ENCODE peak calls at places on chromosomes 3 and 15, in nine cellular contexts. One of them, this sample, is unnamed.

GRCh38 chr15:38030609-38031008 is 96.2 kb downstream of the TMCO5A start:
- DNase-seq in HTR-8/SVneo: no peak
- DNase-seq in non-pigmented ciliary epithelial cell: no peak
- DNase-seq in Daoy: no peak
- DNase-seq in GM23248: no peak
- DNase-seq in ecto neural progenitor cell: no peak
- DNase-seq in fibroblast of pulmonary artery: no peak
- DNase-seq in stimulated activated CD4-positive, alpha-beta T cell treated with anti-CD3 and anti-CD28 coated beads, Interleukin-1b, Interleukin-23, amount 100 ng/mL, for 1 hour: no peak
- DNase-seq in renal cortical epithelial cell: no peak
- DNase-seq in this sample: no peak

GRCh38 chr3:143348486-143349327 is 229.1 kb downstream of the CHST2 start:
- DNase-seq in stimulated activated CD4-positive, alpha-beta T cell treated with anti-CD3 and anti-CD28 coated beads, Interleukin-1b, Interleukin-23, amount 100 ng/mL, for 1 hour: no peak
- DNase-seq in non-pigmented ciliary epithelial cell: no peak
- DNase-seq in GM23248: no peak
- DNase-seq in fibroblast of pulmonary artery: no peak
- DNase-seq in Daoy: no peak
- DNase-seq in renal cortical epithelial cell: no peak
- DNase-seq in HTR-8/SVneo: no peak
- DNase-seq in ecto neural progenitor cell: no peak
- DNase-seq in this sample: no peak

GRCh38 chr15:40282144-40282869 is 557 bp downstream of the ANKRD63 start:
- DNase-seq in stimulated activated CD4-positive, alpha-beta T cell treated with anti-CD3 and anti-CD28 coated beads, Interleukin-1b, Interleukin-23, amount 100 ng/mL, for 1 hour: no peak
- DNase-seq in GM23248: peak
- DNase-seq in non-pigmented ciliary epithelial cell: no peak
- DNase-seq in ecto neural progenitor cell: peak
- DNase-seq in fibroblast of pulmonary artery: no peak
- DNase-seq in renal cortical epithelial cell: no peak
- DNase-seq in HTR-8/SVneo: peak
- DNase-seq in Daoy: peak
- DNase-seq in this sample: peak

GRCh38 chr3:147797095-147797494 is 387.9 kb downstream of the ZIC1 start:
- DNase-seq in GM23248: no peak
- DNase-seq in ecto neural progenitor cell: no peak
- DNase-seq in renal cortical epithelial cell: no peak
- DNase-seq in non-pigmented ciliary epithelial cell: no peak
- DNase-seq in HTR-8/SVneo: no peak
- DNase-seq in stimulated activated CD4-positive, alpha-beta T cell treated with anti-CD3 and anti-CD28 coated beads, Interleukin-1b, Interleukin-23, amount 100 ng/mL, for 1 hour: no peak
- DNase-seq in fibroblast of pulmonary artery: no peak
- DNase-seq in Daoy: no peak
- DNase-seq in this sample: no peak

GRCh38 chr3:14203521-14204079 is 25.0 kb downstream of the LSM3 start:
- DNase-seq in Daoy: peak
- DNase-seq in stimulated activated CD4-positive, alpha-beta T cell treated with anti-CD3 and anti-CD28 coated beads, Interleukin-1b, Interleukin-23, amount 100 ng/mL, for 1 hour: no peak
- DNase-seq in fibroblast of pulmonary artery: peak
- DNase-seq in renal cortical epithelial cell: peak
- DNase-seq in HTR-8/SVneo: peak
- DNase-seq in GM23248: peak
- DNase-seq in non-pigmented ciliary epithelial cell: no peak
- DNase-seq in ecto neural progenitor cell: peak
- DNase-seq in this sample: peak

GRCh38 chr3:40387001-40387894 is at the start of gene ENTPD3:
- DNase-seq in non-pigmented ciliary epithelial cell: no peak
- DNase-seq in renal cortical epithelial cell: no peak
- DNase-seq in fibroblast of pulmonary artery: no peak
- DNase-seq in ecto neural progenitor cell: peak
- DNase-seq in GM23248: peak
- DNase-seq in HTR-8/SVneo: no peak
- DNase-seq in Daoy: peak
- DNase-seq in stimulated activated CD4-positive, alpha-beta T cell treated with anti-CD3 and anti-CD28 coated beads, Interleukin-1b, Interleukin-23, amount 100 ng/mL, for 1 hour: peak
- DNase-seq in this sample: peak

GRCh38 chr3:24237971-24238767 is 256.5 kb downstream of the THRB start:
- DNase-seq in HTR-8/SVneo: peak
- DNase-seq in stimulated activated CD4-positive, alpha-beta T cell treated with anti-CD3 and anti-CD28 coated beads, Interleukin-1b, Interleukin-23, amount 100 ng/mL, for 1 hour: peak
- DNase-seq in ecto neural progenitor cell: peak
- DNase-seq in non-pigmented ciliary epithelial cell: peak
- DNase-seq in renal cortical epithelial cell: peak
- DNase-seq in Daoy: peak
- DNase-seq in GM23248: peak
- DNase-seq in fibroblast of pulmonary artery: peak
- DNase-seq in this sample: peak

GRCh38 chr3:146222204-146223046 is 28.5 kb downstream of the PLSCR4 start:
- DNase-seq in Daoy: peak
- DNase-seq in stimulated activated CD4-positive, alpha-beta T cell treated with anti-CD3 and anti-CD28 coated beads, Interleukin-1b, Interleukin-23, amount 100 ng/mL, for 1 hour: no peak
- DNase-seq in HTR-8/SVneo: no peak
- DNase-seq in renal cortical epithelial cell: peak
- DNase-seq in GM23248: no peak
- DNase-seq in fibroblast of pulmonary artery: peak
- DNase-seq in non-pigmented ciliary epithelial cell: no peak
- DNase-seq in ecto neural progenitor cell: no peak
- DNase-seq in this sample: peak

GRCh38 chr3:25945836-25946235 is 155.9 kb downstream of the OXSM start:
- DNase-seq in HTR-8/SVneo: no peak
- DNase-seq in GM23248: no peak
- DNase-seq in renal cortical epithelial cell: no peak
- DNase-seq in Daoy: no peak
- DNase-seq in fibroblast of pulmonary artery: no peak
- DNase-seq in non-pigmented ciliary epithelial cell: no peak
- DNase-seq in stimulated activated CD4-positive, alpha-beta T cell treated with anti-CD3 and anti-CD28 coated beads, Interleukin-1b, Interleukin-23, amount 100 ng/mL, for 1 hour: no peak
- DNase-seq in ecto neural progenitor cell: no peak
- DNase-seq in this sample: no peak

GRCh38 chr3:150342951-150343468 is 65.1 kb upstream of the TSC22D2 start:
- DNase-seq in Daoy: no peak
- DNase-seq in fibroblast of pulmonary artery: no peak
- DNase-seq in stimulated activated CD4-positive, alpha-beta T cell treated with anti-CD3 and anti-CD28 coated beads, Interleukin-1b, Interleukin-23, amount 100 ng/mL, for 1 hour: no peak
- DNase-seq in renal cortical epithelial cell: no peak
- DNase-seq in GM23248: peak
- DNase-seq in non-pigmented ciliary epithelial cell: no peak
- DNase-seq in ecto neural progenitor cell: no peak
- DNase-seq in HTR-8/SVneo: no peak
- DNase-seq in this sample: no peak

GRCh38 chr15:98324341-98324970 is 323.9 kb upstream of the IGF1R start:
- DNase-seq in HTR-8/SVneo: no peak
- DNase-seq in stimulated activated CD4-positive, alpha-beta T cell treated with anti-CD3 and anti-CD28 coated beads, Interleukin-1b, Interleukin-23, amount 100 ng/mL, for 1 hour: no peak
- DNase-seq in fibroblast of pulmonary artery: no peak
- DNase-seq in Daoy: peak
- DNase-seq in non-pigmented ciliary epithelial cell: no peak
- DNase-seq in GM23248: no peak
- DNase-seq in renal cortical epithelial cell: peak
- DNase-seq in ecto neural progenitor cell: no peak
- DNase-seq in this sample: peak

GRCh38 chr15:49664706-49665105 is 43.9 kb downstream of the DTWD1 start:
- DNase-seq in Daoy: no peak
- DNase-seq in fibroblast of pulmonary artery: no peak
- DNase-seq in renal cortical epithelial cell: no peak
- DNase-seq in ecto neural progenitor cell: no peak
- DNase-seq in GM23248: no peak
- DNase-seq in stimulated activated CD4-positive, alpha-beta T cell treated with anti-CD3 and anti-CD28 coated beads, Interleukin-1b, Interleukin-23, amount 100 ng/mL, for 1 hour: no peak
- DNase-seq in non-pigmented ciliary epithelial cell: no peak
- DNase-seq in HTR-8/SVneo: no peak
- DNase-seq in this sample: no peak

GRCh38 chr3:45777753-45778386 is 18.5 kb downstream of the SLC6A20 start:
- DNase-seq in renal cortical epithelial cell: no peak
- DNase-seq in HTR-8/SVneo: no peak
- DNase-seq in Daoy: no peak
- DNase-seq in ecto neural progenitor cell: no peak
- DNase-seq in fibroblast of pulmonary artery: no peak
- DNase-seq in GM23248: no peak
- DNase-seq in non-pigmented ciliary epithelial cell: no peak
- DNase-seq in stimulated activated CD4-positive, alpha-beta T cell treated with anti-CD3 and anti-CD28 coated beads, Interleukin-1b, Interleukin-23, amount 100 ng/mL, for 1 hour: no peak
- DNase-seq in this sample: peak

GRCh38 chr3:107826727-107827126 is 264.1 kb downstream of the CD47 start:
- DNase-seq in GM23248: no peak
- DNase-seq in non-pigmented ciliary epithelial cell: no peak
- DNase-seq in ecto neural progenitor cell: no peak
- DNase-seq in stimulated activated CD4-positive, alpha-beta T cell treated with anti-CD3 and anti-CD28 coated beads, Interleukin-1b, Interleukin-23, amount 100 ng/mL, for 1 hour: no peak
- DNase-seq in HTR-8/SVneo: no peak
- DNase-seq in renal cortical epithelial cell: no peak
- DNase-seq in Daoy: no peak
- DNase-seq in fibroblast of pulmonary artery: no peak
- DNase-seq in this sample: no peak

GRCh38 chr15:31065824-31066223 is 35.7 kb downstream of the TRPM1 start:
- DNase-seq in non-pigmented ciliary epithelial cell: no peak
- DNase-seq in HTR-8/SVneo: no peak
- DNase-seq in stimulated activated CD4-positive, alpha-beta T cell treated with anti-CD3 and anti-CD28 coated beads, Interleukin-1b, Interleukin-23, amount 100 ng/mL, for 1 hour: no peak
- DNase-seq in GM23248: no peak
- DNase-seq in ecto neural progenitor cell: no peak
- DNase-seq in Daoy: no peak
- DNase-seq in fibroblast of pulmonary artery: no peak
- DNase-seq in renal cortical epithelial cell: peak
- DNase-seq in this sample: no peak

GRCh38 chr3:149199474-149199873 is 22.2 kb downstream of the CP start:
- DNase-seq in non-pigmented ciliary epithelial cell: no peak
- DNase-seq in renal cortical epithelial cell: no peak
- DNase-seq in Daoy: peak
- DNase-seq in fibroblast of pulmonary artery: peak
- DNase-seq in ecto neural progenitor cell: no peak
- DNase-seq in GM23248: no peak
- DNase-seq in stimulated activated CD4-positive, alpha-beta T cell treated with anti-CD3 and anti-CD28 coated beads, Interleukin-1b, Interleukin-23, amount 100 ng/mL, for 1 hour: no peak
- DNase-seq in HTR-8/SVneo: peak
- DNase-seq in this sample: no peak

GRCh38 chr15:85632014-85632413 is 162.7 kb downstream of the KLHL25 start:
- DNase-seq in ecto neural progenitor cell: no peak
- DNase-seq in stimulated activated CD4-positive, alpha-beta T cell treated with anti-CD3 and anti-CD28 coated beads, Interleukin-1b, Interleukin-23, amount 100 ng/mL, for 1 hour: no peak
- DNase-seq in Daoy: no peak
- DNase-seq in non-pigmented ciliary epithelial cell: no peak
- DNase-seq in fibroblast of pulmonary artery: no peak
- DNase-seq in GM23248: no peak
- DNase-seq in HTR-8/SVneo: no peak
- DNase-seq in renal cortical epithelial cell: no peak
- DNase-seq in this sample: no peak

GRCh38 chr3:30012941-30013543 is 593.4 kb upstream of the TGFBR2 start:
- DNase-seq in Daoy: peak
- DNase-seq in fibroblast of pulmonary artery: peak
- DNase-seq in renal cortical epithelial cell: peak
- DNase-seq in GM23248: peak
- DNase-seq in HTR-8/SVneo: peak
- DNase-seq in non-pigmented ciliary epithelial cell: peak
- DNase-seq in stimulated activated CD4-positive, alpha-beta T cell treated with anti-CD3 and anti-CD28 coated beads, Interleukin-1b, Interleukin-23, amount 100 ng/mL, for 1 hour: peak
- DNase-seq in ecto neural progenitor cell: peak
- DNase-seq in this sample: peak

GRCh38 chr15:31586841-31587240 is 260.2 kb downstream of the KLF13 start:
- DNase-seq in HTR-8/SVneo: no peak
- DNase-seq in GM23248: peak
- DNase-seq in fibroblast of pulmonary artery: no peak
- DNase-seq in ecto neural progenitor cell: no peak
- DNase-seq in stimulated activated CD4-positive, alpha-beta T cell treated with anti-CD3 and anti-CD28 coated beads, Interleukin-1b, Interleukin-23, amount 100 ng/mL, for 1 hour: no peak
- DNase-seq in non-pigmented ciliary epithelial cell: no peak
- DNase-seq in renal cortical epithelial cell: no peak
- DNase-seq in Daoy: no peak
- DNase-seq in this sample: no peak

GRCh38 chr3:157574580-157574979 is 71.4 kb upstream of the VEPH1 start:
- DNase-seq in renal cortical epithelial cell: peak
- DNase-seq in fibroblast of pulmonary artery: no peak
- DNase-seq in ecto neural progenitor cell: no peak
- DNase-seq in Daoy: no peak
- DNase-seq in HTR-8/SVneo: no peak
- DNase-seq in GM23248: no peak
- DNase-seq in stimulated activated CD4-positive, alpha-beta T cell treated with anti-CD3 and anti-CD28 coated beads, Interleukin-1b, Interleukin-23, amount 100 ng/mL, for 1 hour: no peak
- DNase-seq in non-pigmented ciliary epithelial cell: no peak
- DNase-seq in this sample: no peak

GRCh38 chr3:112973325-112974177 is 1.4 kb downstream of the CD200R1 start:
- DNase-seq in HTR-8/SVneo: no peak
- DNase-seq in non-pigmented ciliary epithelial cell: no peak
- DNase-seq in renal cortical epithelial cell: no peak
- DNase-seq in fibroblast of pulmonary artery: no peak
- DNase-seq in ecto neural progenitor cell: no peak
- DNase-seq in Daoy: no peak
- DNase-seq in stimulated activated CD4-positive, alpha-beta T cell treated with anti-CD3 and anti-CD28 coated beads, Interleukin-1b, Interleukin-23, amount 100 ng/mL, for 1 hour: no peak
- DNase-seq in GM23248: no peak
- DNase-seq in this sample: no peak

GRCh38 chr3:48656841-48657281 is 5.8 kb downstream of the CELSR3 start:
- DNase-seq in non-pigmented ciliary epithelial cell: no peak
- DNase-seq in ecto neural progenitor cell: no peak
- DNase-seq in renal cortical epithelial cell: no peak
- DNase-seq in stimulated activated CD4-positive, alpha-beta T cell treated with anti-CD3 and anti-CD28 coated beads, Interleukin-1b, Interleukin-23, amount 100 ng/mL, for 1 hour: no peak
- DNase-seq in HTR-8/SVneo: no peak
- DNase-seq in GM23248: no peak
- DNase-seq in Daoy: no peak
- DNase-seq in fibroblast of pulmonary artery: no peak
- DNase-seq in this sample: no peak

This sample was measured in endodermal cell.